ENCODE peak calls at places on chromosomes 6 and 20, in seven cellular contexts. Y, O, D, I, Q, B and U are unnamed samples. For H3K36me3, the result is how much of the 10 kb centered on the place peaks cover.

GRCh38 chr6:24672573-24673182 is 5.8 kb downstream of the ACOT13 start:
- DNase-seq in O (no peak), D (no peak), I (no peak), Y (no peak), B (no peak), Q (no peak), U (no peak)

GRCh38 chr20:1524004-1524403 is 32.8 kb upstream of the SIRPB2 start:
- DNase-seq in I (no peak), B (no peak), D (no peak), Q (peak), Y (no peak), O (no peak), U (peak)

GRCh38 chr6:136703331-136703846 is 88.9 kb downstream of the MAP3K5 start:
- DNase-seq in B (no peak), Q (no peak), Y (no peak), I (no peak), O (no peak), D (no peak), U (no peak)

GRCh38 chr20:25005661-25006060 is 13.1 kb upstream of the APMAP start:
- DNase-seq in Y (peak), O (no peak), B (peak), D (no peak), Q (no peak), I (no peak), U (peak)

GRCh38 chr6:139131736-139132285 is 3.1 kb upstream of the HECA start:
- DNase-seq in O (no peak), I (no peak), Y (no peak), Q (no peak), B (no peak), D (no peak), U (no peak)

GRCh38 chr6:159541296-159541695 is 151.7 kb downstream of the SOD2 start:
- DNase-seq in Q (no peak), I (no peak), O (no peak), D (no peak), B (no peak), Y (no peak), U (no peak)

GRCh38 chr6:118168421-118168820 is 261.4 kb downstream of the SLC35F1 start:
- DNase-seq in Y (no peak), O (no peak), D (no peak), B (no peak), I (no peak), Q (no peak), U (no peak)

GRCh38 chr6:135675862-135676261 is 175.6 kb upstream of the PDE7B start:
- DNase-seq in Q (no peak), I (peak), O (no peak), B (no peak), Y (no peak), D (peak), U (no peak)

GRCh38 chr20:39716796-39717341 is 754.7 kb downstream of the DHX35 start:
- DNase-seq in I (no peak), D (peak), Q (peak), O (no peak), Y (no peak), B (no peak), U (no peak)

GRCh38 chr20:62952373-62953166 is at the start of gene SLC17A9:
- DNase-seq in B (peak), O (peak), Y (peak), D (peak), Q (peak), I (no peak), U (peak)

GRCh38 chr6:43716099-43716498 is 28.5 kb upstream of the MRPS18A start:
- DNase-seq in Y (peak), I (no peak), O (peak), Q (no peak), D (peak), B (no peak), U (no peak)

GRCh38 chr6:17032595-17033591 is 69.0 kb upstream of the STMND1 start:
- DNase-seq in Y (peak), Q (no peak), D (peak), B (peak), O (no peak), I (no peak), U (no peak)

GRCh38 chr6:136463796-136464542 is 86.3 kb downstream of the MAP7 start:
- DNase-seq in Q (no peak), O (no peak), D (no peak), I (no peak), B (no peak), Y (no peak), U (no peak)

GRCh38 chr20:7792131-7792869 is 148.0 kb downstream of the HAO1 start:
- DNase-seq in O (no peak), I (no peak), D (peak), Q (no peak), Y (no peak), B (no peak), U (no peak)

GRCh38 chr6:26321005-26321404 is 44.0 kb upstream of the BTN3A2 start:
- DNase-seq in D (no peak), Q (no peak), Y (no peak), I (no peak), B (no peak), O (no peak), U (no peak)

GRCh38 chr6:157403011-157403683 is 22.2 kb downstream of the ZDHHC14 start:
- DNase-seq in B (no peak), I (no peak), Y (no peak), O (no peak), Q (no peak), D (no peak), U (no peak)

GRCh38 chr6:10151144-10151915 is 263.5 kb downstream of the TFAP2A start:
- DNase-seq in Q (no peak), Y (no peak), O (no peak), B (no peak), I (no peak), D (peak), U (no peak)

DNA sequence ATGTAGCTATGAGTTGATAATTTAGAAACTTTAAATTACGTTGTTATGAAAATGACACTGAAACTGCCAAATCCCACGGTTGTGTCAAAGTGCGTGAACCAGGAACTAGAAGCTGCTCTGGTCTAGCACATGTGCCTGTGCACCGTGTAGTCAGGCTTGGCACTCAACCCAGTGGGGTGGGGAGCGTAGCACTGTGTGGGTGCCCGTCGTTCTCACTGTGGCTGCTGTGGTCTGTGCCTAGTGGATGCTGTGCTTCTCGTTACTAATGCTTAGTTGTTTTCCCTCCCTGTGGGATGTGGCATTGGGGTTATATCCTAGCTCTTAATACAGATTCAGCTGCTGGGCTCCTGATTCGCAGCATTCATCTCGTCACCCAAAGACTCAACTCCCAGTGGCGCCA is 46.2 kb upstream of the ADIG start:
- DNase-seq in O (no peak), Q (no peak), D (no peak), I (no peak), B (no peak), Y (no peak), U (no peak)
- H3K36me3 ChIP-seq in O (half or more), Q (under half), D (under half), I (half or more), B (under half), Y (half or more), U (under half)

GRCh38 chr6:107080036-107080435 is 35.3 kb downstream of the BEND3 start:
- DNase-seq in Q (no peak), Y (peak), I (no peak), B (no peak), D (no peak), O (no peak), U (no peak)
- TF ChIP-seq CTCF in Q (peak), Y (no peak), I (peak), B (no peak), D (no peak), O (no peak), U (peak)

GRCh38 chr20:434661-435419 is 26.7 kb downstream of the RBCK1 start:
- DNase-seq in D (no peak), Y (no peak), Q (no peak), O (no peak), B (no peak), I (no peak), U (no peak)

GRCh38 chr20:437787-438486 is 24.4 kb downstream of the TBC1D20 start:
- DNase-seq in D (no peak), I (no peak), B (no peak), Y (no peak), O (no peak), Q (no peak), U (peak)

GRCh38 chr20:434221-434620 is 26.1 kb downstream of the RBCK1 start:
- DNase-seq in D (no peak), I (no peak), O (no peak), Y (no peak), Q (no peak), B (no peak), U (no peak)

GRCh38 chr20:435558-435957 is 26.8 kb downstream of the TBC1D20 start:
- DNase-seq in I (no peak), D (no peak), O (no peak), Y (no peak), Q (no peak), B (no peak), U (no peak)

GRCh38 chr20:436476-436875 is 25.9 kb downstream of the TBC1D20 start:
- DNase-seq in I (no peak), Y (no peak), D (no peak), Q (no peak), O (no peak), B (no peak), U (no peak)
- H3K36me3 ChIP-seq in I (half or more), Y (half or more), D (under half), Q (under half), O (half or more), B (under half), U (half or more)

GRCh38 chr6:73857341-73857890 is 161.4 kb downstream of the CD109 start:
- DNase-seq in B (no peak), O (no peak), Y (no peak), I (no peak), D (no peak), Q (no peak), U (no peak)

GRCh38 chr6:73860303-73860702 is 164.3 kb downstream of the CD109 start:
- DNase-seq in D (no peak), B (no peak), Y (no peak), Q (no peak), I (no peak), O (no peak), U (no peak)

GRCh38 chr6:73858376-73858775 is 162.4 kb downstream of the CD109 start:
- DNase-seq in I (no peak), Q (no peak), O (no peak), Y (no peak), B (no peak), D (no peak), U (no peak)

GRCh38 chr6:73854998-73855718 is 159.2 kb downstream of the CD109 start:
- DNase-seq in D (peak), O (no peak), I (peak), B (no peak), Q (no peak), Y (no peak), U (no peak)
- TF ChIP-seq CTCF in D (peak), O (peak), I (peak), B (peak), Q (peak), Y (peak), U (peak)

DNA sequence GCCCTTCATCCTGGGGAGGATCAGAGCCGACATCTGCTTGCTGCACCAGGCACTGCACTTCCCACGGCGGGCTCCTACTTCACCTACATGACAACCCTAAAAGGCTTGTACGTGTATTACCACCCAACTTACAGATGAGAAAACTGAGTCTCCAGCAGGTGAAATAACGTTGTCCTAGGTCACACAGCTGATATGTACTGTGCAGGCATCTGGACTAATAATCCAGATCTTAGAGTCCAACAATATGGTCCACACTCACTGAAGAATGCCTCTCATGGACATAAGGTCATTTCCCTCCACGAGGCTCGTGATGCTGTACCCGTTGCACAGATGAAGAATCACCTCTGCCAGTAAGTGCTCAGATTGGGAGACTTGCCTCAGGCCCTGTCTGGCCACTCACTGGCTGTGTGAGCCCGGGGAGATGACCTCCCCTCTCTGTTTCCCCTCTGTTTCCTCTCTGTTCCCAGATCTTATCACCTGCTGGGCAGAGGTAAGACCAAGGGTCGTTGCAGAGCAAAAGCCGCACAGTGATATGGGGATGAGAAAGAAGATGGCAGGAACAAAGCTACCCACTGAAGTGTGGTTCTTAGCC is 32.1 kb downstream of the TGM2 start:
- DNase-seq in D (no peak), I (no peak), O (no peak), Q (no peak), Y (peak), B (peak), U (no peak)
- H3K36me3 ChIP-seq in D (under half), I (half or more), O (half or more), Q (under half), Y (under half), B (under half), U (under half)

GRCh38 chr6:137740967-137741761 is 125.9 kb upstream of the TNFAIP3 start:
- DNase-seq in O (no peak), Y (no peak), Q (no peak), D (no peak), I (no peak), B (no peak), U (no peak)
- TF ChIP-seq CTCF in O (no peak), Y (no peak), Q (peak), D (no peak), I (peak), B (no peak), U (no peak)

GRCh38 chr6:49951926-49952325 is 12.0 kb downstream of the DEFB114 start:
- DNase-seq in I (no peak), B (no peak), Y (no peak), D (no peak), O (no peak), Q (no peak), U (no peak)
- H3K36me3 ChIP-seq in I (under half), B (under half), Y (under half), D (under half), O (under half), Q (under half), U (under half)

GRCh38 chr6:1611322-1611571 is 1.5 kb downstream of the FOXC1 start:
- DNase-seq in D (no peak), B (no peak), O (no peak), I (no peak), Q (no peak), Y (no peak), U (no peak)
- TF ChIP-seq CTCF in D (no peak), B (no peak), O (no peak), I (no peak), Q (no peak), Y (no peak), U (no peak)

GRCh38 chr20:47684306-47685080 is 100.8 kb downstream of the SULF2 start:
- DNase-seq in I (no peak), O (no peak), D (no peak), Q (no peak), B (no peak), Y (no peak), U (no peak)
- H3K36me3 ChIP-seq in I (under half), O (under half), D (under half), Q (under half), B (under half), Y (under half), U (under half)

GRCh38 chr6:15464211-15464725 is 198.6 kb downstream of the DTNBP1 start:
- DNase-seq in Y (no peak), O (no peak), B (no peak), D (no peak), I (peak), Q (no peak), U (peak)
- TF ChIP-seq CTCF in Y (peak), O (peak), B (peak), D (peak), I (peak), Q (peak), U (peak)